ENCODE peak calls at places on chromosomes 5 and 9, in seven cellular contexts. One of them, this sample, is unnamed.

GRCh38 chr9:109519366-109519765 is 21.3 kb upstream of the PTPN3 start:
- DNase-seq in neuronal stem cell: no peak
- DNase-seq in IMR-90: no peak
- DNase-seq in mesendoderm: no peak
- DNase-seq in H1: no peak
- DNase-seq in mesenchymal stem cell: no peak
- DNase-seq in trophoblast cell: peak
- DNase-seq in this sample: no peak

GRCh38 chr5:1122511-1123284 is 10.8 kb upstream of the SLC12A7 start:
- DNase-seq in neuronal stem cell: no peak
- DNase-seq in IMR-90: no peak
- DNase-seq in mesendoderm: no peak
- DNase-seq in H1: no peak
- DNase-seq in mesenchymal stem cell: no peak
- DNase-seq in trophoblast cell: no peak
- DNase-seq in this sample: no peak

GRCh38 chr5:136155769-136156168 is 23.1 kb downstream of the SMAD5 start:
- DNase-seq in neuronal stem cell: no peak
- DNase-seq in IMR-90: peak
- DNase-seq in mesendoderm: no peak
- DNase-seq in H1: no peak
- DNase-seq in mesenchymal stem cell: peak
- DNase-seq in trophoblast cell: no peak
- DNase-seq in this sample: no peak

GRCh38 chr9:114382951-114383865 is 4.6 kb downstream of the AKNA start:
- DNase-seq in neuronal stem cell: no peak
- DNase-seq in IMR-90: peak
- DNase-seq in mesendoderm: peak
- DNase-seq in H1: no peak
- DNase-seq in mesenchymal stem cell: peak
- DNase-seq in trophoblast cell: no peak
- DNase-seq in this sample: peak

GRCh38 chr5:142658278-142658677 is 27.6 kb downstream of the FGF1 start:
- DNase-seq in neuronal stem cell: no peak
- DNase-seq in IMR-90: no peak
- DNase-seq in mesendoderm: no peak
- DNase-seq in H1: no peak
- DNase-seq in mesenchymal stem cell: no peak
- DNase-seq in trophoblast cell: no peak
- DNase-seq in this sample: no peak

GRCh38 chr5:132776077-132776931 is 735 bp downstream of the SEPTIN8 start:
- DNase-seq in neuronal stem cell: no peak
- DNase-seq in IMR-90: no peak
- DNase-seq in mesendoderm: peak
- DNase-seq in H1: no peak
- DNase-seq in mesenchymal stem cell: peak
- DNase-seq in trophoblast cell: peak
- DNase-seq in this sample: peak

GRCh38 chr5:151108566-151108965 is 27.7 kb upstream of the TNIP1 start:
- DNase-seq in neuronal stem cell: no peak
- DNase-seq in IMR-90: no peak
- DNase-seq in mesendoderm: no peak
- DNase-seq in H1: no peak
- DNase-seq in mesenchymal stem cell: no peak
- DNase-seq in trophoblast cell: no peak
- DNase-seq in this sample: no peak

GRCh38 chr5:6675784-6676499 is 37.3 kb upstream of the TENT4A start:
- DNase-seq in neuronal stem cell: no peak
- DNase-seq in IMR-90: no peak
- DNase-seq in mesendoderm: no peak
- DNase-seq in H1: no peak
- DNase-seq in mesenchymal stem cell: no peak
- DNase-seq in trophoblast cell: no peak
- DNase-seq in this sample: no peak

GRCh38 chr5:84831701-84832100 is 447.0 kb upstream of the EDIL3 start:
- DNase-seq in neuronal stem cell: no peak
- DNase-seq in IMR-90: no peak
- DNase-seq in mesendoderm: no peak
- DNase-seq in H1: no peak
- DNase-seq in mesenchymal stem cell: no peak
- DNase-seq in trophoblast cell: no peak
- DNase-seq in this sample: no peak

GRCh38 chr5:16143361-16144049 is 36.1 kb downstream of the MARCHF11 start:
- DNase-seq in neuronal stem cell: no peak
- DNase-seq in IMR-90: no peak
- DNase-seq in mesendoderm: no peak
- DNase-seq in H1: no peak
- DNase-seq in mesenchymal stem cell: no peak
- DNase-seq in trophoblast cell: no peak
- DNase-seq in this sample: no peak

GRCh38 chr9:92480332-92480771 is 2.0 kb downstream of the ASPN start:
- DNase-seq in neuronal stem cell: no peak
- DNase-seq in IMR-90: peak
- DNase-seq in mesendoderm: no peak
- DNase-seq in H1: no peak
- DNase-seq in mesenchymal stem cell: peak
- DNase-seq in trophoblast cell: no peak
- DNase-seq in this sample: no peak

GRCh38 chr9:18495065-18495464 is 21.1 kb downstream of the ADAMTSL1 start:
- DNase-seq in neuronal stem cell: no peak
- DNase-seq in IMR-90: no peak
- DNase-seq in mesendoderm: no peak
- DNase-seq in H1: no peak
- DNase-seq in mesenchymal stem cell: no peak
- DNase-seq in trophoblast cell: no peak
- DNase-seq in this sample: no peak

GRCh38 chr5:163822548-163822947 is 317.1 kb downstream of the MAT2B start:
- DNase-seq in neuronal stem cell: no peak
- DNase-seq in IMR-90: no peak
- DNase-seq in mesendoderm: peak
- DNase-seq in H1: no peak
- DNase-seq in mesenchymal stem cell: no peak
- DNase-seq in trophoblast cell: no peak
- DNase-seq in this sample: peak

GRCh38 chr5:127648997-127649550 is at the start of gene CTXN3:
- DNase-seq in neuronal stem cell: no peak
- DNase-seq in IMR-90: no peak
- DNase-seq in mesendoderm: no peak
- DNase-seq in H1: no peak
- DNase-seq in mesenchymal stem cell: no peak
- DNase-seq in trophoblast cell: no peak
- DNase-seq in this sample: no peak

GRCh38 chr9:117744390-117744789 is 40.2 kb downstream of the TLR4 start:
- DNase-seq in neuronal stem cell: no peak
- DNase-seq in IMR-90: no peak
- DNase-seq in mesendoderm: no peak
- DNase-seq in H1: no peak
- DNase-seq in mesenchymal stem cell: no peak
- DNase-seq in trophoblast cell: no peak
- DNase-seq in this sample: no peak

GRCh38 chr9:117744856-117745389 is 40.7 kb downstream of the TLR4 start:
- DNase-seq in neuronal stem cell: peak
- DNase-seq in IMR-90: no peak
- DNase-seq in mesendoderm: no peak
- DNase-seq in H1: no peak
- DNase-seq in mesenchymal stem cell: no peak
- DNase-seq in trophoblast cell: no peak
- DNase-seq in this sample: peak

GRCh38 chr9:117737721-117738226 is 33.6 kb downstream of the TLR4 start:
- DNase-seq in neuronal stem cell: no peak
- DNase-seq in IMR-90: no peak
- DNase-seq in mesendoderm: peak
- DNase-seq in H1: no peak
- DNase-seq in mesenchymal stem cell: no peak
- DNase-seq in trophoblast cell: no peak
- DNase-seq in this sample: no peak

GRCh38 chr9:117734523-117735314 is 30.5 kb downstream of the TLR4 start:
- DNase-seq in neuronal stem cell: no peak
- DNase-seq in IMR-90: no peak
- DNase-seq in mesendoderm: no peak
- DNase-seq in H1: no peak
- DNase-seq in mesenchymal stem cell: no peak
- DNase-seq in trophoblast cell: no peak
- DNase-seq in this sample: no peak

DNA sequence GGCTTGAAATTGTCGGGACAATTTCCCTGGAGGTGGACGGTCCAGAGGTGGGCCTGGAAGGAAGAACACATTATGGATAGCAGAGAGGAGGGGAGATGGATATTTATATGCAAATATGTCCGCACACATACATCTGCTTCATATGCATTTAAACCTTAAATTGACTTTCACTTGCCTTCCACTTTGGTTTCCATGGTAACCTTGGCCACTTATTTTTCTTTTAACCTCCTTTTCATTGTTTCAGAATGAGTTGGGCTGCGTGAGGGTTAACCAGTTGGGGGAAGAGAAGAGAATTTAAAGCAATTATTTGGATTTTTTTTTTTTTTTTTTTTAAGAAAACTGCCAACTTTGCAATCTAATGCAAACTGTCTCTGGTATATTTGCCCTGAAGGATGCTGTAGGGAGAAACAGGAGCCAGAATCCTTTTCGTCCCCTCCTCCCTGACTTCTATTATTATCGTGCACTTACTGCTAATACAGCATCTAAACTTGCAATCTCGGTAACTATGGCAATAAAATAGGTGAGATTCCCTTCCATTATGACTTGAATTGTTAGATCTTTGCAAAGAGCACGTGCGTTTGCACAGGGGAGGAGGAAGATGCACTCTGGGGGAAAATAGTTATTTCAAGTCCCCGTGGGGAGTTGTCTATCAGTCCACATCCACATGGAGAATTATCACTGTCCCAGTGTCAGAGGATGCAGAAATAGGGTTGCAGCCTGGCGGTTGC is 35.6 kb downstream of the TLR4 start:
- DNase-seq in neuronal stem cell: no peak
- DNase-seq in IMR-90: no peak
- DNase-seq in mesendoderm: no peak
- DNase-seq in H1: no peak
- DNase-seq in mesenchymal stem cell: no peak
- DNase-seq in trophoblast cell: no peak
- DNase-seq in this sample: no peak
- H2AK5ac ChIP-seq in neuronal stem cell: no peak
- H2AK5ac ChIP-seq in IMR-90: no peak
- H2AK5ac ChIP-seq in mesendoderm: no peak
- H2AK5ac ChIP-seq in H1: no peak
- H2AK5ac ChIP-seq in mesenchymal stem cell: no peak
- H2AK5ac ChIP-seq in trophoblast cell: no peak
- H2AK5ac ChIP-seq in this sample: no peak

GRCh38 chr5:40780199-40780598 is 18.0 kb downstream of the PRKAA1 start:
- DNase-seq in neuronal stem cell: no peak
- DNase-seq in IMR-90: no peak
- DNase-seq in mesendoderm: no peak
- DNase-seq in H1: no peak
- DNase-seq in mesenchymal stem cell: no peak
- DNase-seq in trophoblast cell: no peak
- DNase-seq in this sample: no peak

GRCh38 chr5:40779561-40779960 is 18.6 kb downstream of the PRKAA1 start:
- DNase-seq in neuronal stem cell: no peak
- DNase-seq in IMR-90: no peak
- DNase-seq in mesendoderm: no peak
- DNase-seq in H1: no peak
- DNase-seq in mesenchymal stem cell: no peak
- DNase-seq in trophoblast cell: no peak
- DNase-seq in this sample: no peak

GRCh38 chr5:40780858-40781257 is 17.3 kb downstream of the PRKAA1 start:
- DNase-seq in neuronal stem cell: no peak
- DNase-seq in IMR-90: no peak
- DNase-seq in mesendoderm: no peak
- DNase-seq in H1: no peak
- DNase-seq in mesenchymal stem cell: no peak
- DNase-seq in trophoblast cell: no peak
- DNase-seq in this sample: no peak

GRCh38 chr5:40784027-40784653 is 14.0 kb downstream of the PRKAA1 start:
- DNase-seq in neuronal stem cell: no peak
- DNase-seq in IMR-90: no peak
- DNase-seq in mesendoderm: no peak
- DNase-seq in H1: no peak
- DNase-seq in mesenchymal stem cell: no peak
- DNase-seq in trophoblast cell: no peak
- DNase-seq in this sample: no peak

DNA sequence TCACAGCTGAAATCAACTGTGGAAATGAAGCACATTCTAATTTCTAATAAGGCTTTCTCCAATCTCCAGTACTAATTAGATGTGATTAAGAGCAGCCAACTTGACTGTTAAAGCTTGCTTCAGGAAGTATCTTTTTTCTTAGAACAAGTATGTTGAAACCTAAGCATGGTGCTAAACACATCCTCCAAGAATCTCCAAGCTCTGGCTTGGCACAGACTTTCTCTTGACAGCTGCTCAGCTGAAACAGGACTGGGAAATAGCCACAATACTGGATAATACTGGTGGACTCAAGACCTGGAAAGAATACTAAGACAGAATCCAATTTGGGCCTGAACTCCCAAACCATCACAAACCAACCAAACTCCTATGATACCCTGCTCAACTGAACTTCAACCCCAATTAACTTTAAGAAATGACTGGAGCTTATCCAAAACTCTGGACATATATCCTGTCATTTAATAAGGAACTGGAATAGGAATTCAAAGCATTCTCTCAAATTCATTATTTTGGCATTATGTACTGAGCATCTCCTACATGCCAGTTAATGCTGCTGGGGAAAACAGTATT is 16.2 kb downstream of the PRKAA1 start:
- DNase-seq in neuronal stem cell: no peak
- DNase-seq in IMR-90: peak
- DNase-seq in mesendoderm: no peak
- DNase-seq in H1: no peak
- DNase-seq in mesenchymal stem cell: peak
- DNase-seq in trophoblast cell: no peak
- DNase-seq in this sample: no peak
- H2AK5ac ChIP-seq in neuronal stem cell: no peak
- H2AK5ac ChIP-seq in IMR-90: no peak
- H2AK5ac ChIP-seq in mesendoderm: no peak
- H2AK5ac ChIP-seq in H1: no peak
- H2AK5ac ChIP-seq in mesenchymal stem cell: no peak
- H2AK5ac ChIP-seq in trophoblast cell: no peak
- H2AK5ac ChIP-seq in this sample: no peak

GRCh38 chr9:87864915-87865314 is 17.8 kb upstream of the SPATA31E1 start:
- DNase-seq in neuronal stem cell: no peak
- DNase-seq in IMR-90: no peak
- DNase-seq in mesendoderm: no peak
- DNase-seq in H1: no peak
- DNase-seq in mesenchymal stem cell: no peak
- DNase-seq in trophoblast cell: no peak
- DNase-seq in this sample: no peak
- H2AK5ac ChIP-seq in neuronal stem cell: no peak
- H2AK5ac ChIP-seq in IMR-90: no peak
- H2AK5ac ChIP-seq in mesendoderm: no peak
- H2AK5ac ChIP-seq in H1: no peak
- H2AK5ac ChIP-seq in mesenchymal stem cell: peak
- H2AK5ac ChIP-seq in trophoblast cell: no peak
- H2AK5ac ChIP-seq in this sample: no peak

DNA sequence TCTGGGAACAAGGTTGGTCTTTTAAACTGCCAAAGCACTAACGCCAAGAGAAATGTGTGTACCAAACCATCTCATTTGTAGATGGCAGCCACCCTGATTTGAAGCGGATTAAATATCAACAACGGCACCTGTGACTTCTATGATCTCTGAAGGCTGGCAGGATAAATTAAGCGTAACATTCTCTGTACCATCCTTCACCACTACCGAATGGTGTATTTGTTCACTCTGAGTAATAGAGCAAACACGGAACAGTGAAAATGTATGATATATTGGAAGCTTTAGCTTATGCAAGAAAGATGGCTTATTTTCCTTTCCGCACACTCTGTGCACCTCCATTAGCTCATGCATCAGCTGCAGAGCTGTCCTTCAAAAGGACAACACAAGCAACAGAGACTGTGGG is 431.2 kb downstream of the PRELID2 start:
- DNase-seq in neuronal stem cell: no peak
- DNase-seq in IMR-90: no peak
- DNase-seq in mesendoderm: no peak
- DNase-seq in H1: no peak
- DNase-seq in mesenchymal stem cell: no peak
- DNase-seq in trophoblast cell: no peak
- DNase-seq in this sample: no peak
- H2AK5ac ChIP-seq in neuronal stem cell: no peak
- H2AK5ac ChIP-seq in IMR-90: no peak
- H2AK5ac ChIP-seq in mesendoderm: no peak
- H2AK5ac ChIP-seq in H1: no peak
- H2AK5ac ChIP-seq in mesenchymal stem cell: no peak
- H2AK5ac ChIP-seq in trophoblast cell: no peak
- H2AK5ac ChIP-seq in this sample: no peak